ENCODE peak calls at places on chromosomes 3 and 15, in seven cellular contexts. R is GM20000, A is adrenal gland, T is foreskin keratinocyte, G is IMR-90, L is GM06990, I is stomach. Q is an unnamed sample.

GRCh38 chr3:113277886-113278598 is 66.7 kb downstream of the BOC start:
- DNase-seq in R (no peak), L (no peak), I (no peak), A (no peak), G (no peak), T (no peak), Q (peak; percentile 21)

GRCh38 chr3:54713455-54713854 is 214.4 kb downstream of the LRTM1 start:
- DNase-seq in R (no peak), L (no peak), T (no peak), G (no peak), I (no peak), A (no peak), Q (no peak)

GRCh38 chr3:63015614-63016016 is 140.4 kb upstream of the CADPS start:
- DNase-seq in L (no peak), I (no peak), G (no peak), A (no peak), T (no peak), R (no peak), Q (no peak)

GRCh38 chr15:40825661-40826088 is 2.8 kb downstream of the PPP1R14D start:
- DNase-seq in I (peak; percentile 41), R (no peak), G (peak; percentile 69), T (no peak), A (no peak), L (no peak), Q (no peak)

GRCh38 chr3:112302881-112303761 is 9.1 kb upstream of the SLC9C1 start:
- DNase-seq in A (no peak), T (no peak), G (peak; percentile 11), I (no peak), L (no peak), R (peak; percentile 11), Q (no peak)

GRCh38 chr3:152203677-152204076 is 65.1 kb upstream of the MBNL1 start:
- DNase-seq in G (peak; percentile 28), I (no peak), T (no peak), R (no peak), L (no peak), A (no peak), Q (no peak)

GRCh38 chr3:158140396-158140795 is 30.5 kb downstream of the RSRC1 start:
- DNase-seq in G (peak; percentile 51), I (no peak), L (no peak), T (no peak), A (no peak), R (no peak), Q (no peak)

GRCh38 chr3:11604139-11604895 is 39.4 kb downstream of the VGLL4 start:
- DNase-seq in A (no peak), G (peak; percentile 90), T (no peak), L (no peak), I (no peak), R (no peak), Q (no peak)

GRCh38 chr3:15264486-15264885 is 58.4 kb downstream of the CAPN7 start:
- DNase-seq in G (no peak), R (no peak), L (no peak), A (peak; percentile 15), I (no peak), T (no peak), Q (no peak)

GRCh38 chr15:93047621-93048425 is 41.2 kb downstream of the RGMA start:
- DNase-seq in R (no peak), T (no peak), G (no peak), A (no peak), L (no peak), I (no peak), Q (no peak)

GRCh38 chr15:49155834-49156627 is 632 bp upstream of the COPS2 start:
- DNase-seq in L (no peak), T (no peak), G (peak; percentile 25), R (no peak), A (no peak), I (no peak), Q (no peak)

GRCh38 chr15:67884514-67885225 is 44.8 kb upstream of the RNU6-1 start:
- DNase-seq in R (peak; percentile 59), G (peak; percentile 54), L (peak; percentile 46), T (peak; percentile 50), A (peak; percentile 76), I (peak; percentile 89), Q (peak; percentile 89)

GRCh38 chr15:68789921-68790575 is 30.6 kb downstream of the ANP32A start:
- DNase-seq in I (no peak), A (no peak), T (no peak), L (no peak), G (peak; percentile 58), R (no peak), Q (no peak)

GRCh38 chr3:5136619-5137429 is 14.7 kb downstream of the ARL8B start:
- DNase-seq in T (peak; percentile 58), G (peak; percentile 28), R (peak; percentile 66), I (no peak), A (no peak), L (no peak), Q (no peak)

GRCh38 chr3:157086053-157086761 is 73.7 kb downstream of the CCNL1 start:
- DNase-seq in T (no peak), R (no peak), G (no peak), L (no peak), I (no peak), A (no peak), Q (no peak)

GRCh38 chr3:30660656-30661055 is 54.3 kb downstream of the TGFBR2 start:
- DNase-seq in T (no peak), R (no peak), G (no peak), I (no peak), L (no peak), A (no peak), Q (no peak)

GRCh38 chr3:31213869-31214486 is 318.7 kb upstream of the STT3B start:
- DNase-seq in L (no peak), I (no peak), T (no peak), R (peak; percentile 26), G (no peak), A (no peak), Q (no peak)

GRCh38 chr3:187186801-187187421 is 10.4 kb upstream of the RTP1 start:
- DNase-seq in T (no peak), A (peak; percentile 36), R (no peak), G (peak; percentile 94), L (no peak), I (peak; percentile 59), Q (peak; percentile 66)

GRCh38 chr15:40328176-40328575 is 4.7 kb downstream of the INAFM2 start:
- DNase-seq in R (no peak), I (no peak), T (no peak), L (no peak), G (peak; percentile 74), A (no peak), Q (no peak)

GRCh38 chr15:85094685-85095084 is 113.0 kb downstream of the PDE8A start:
- DNase-seq in L (no peak), R (no peak), G (peak; percentile 74), T (peak; percentile 13), I (no peak), A (no peak), Q (no peak)

GRCh38 chr3:11059090-11059798 is 66.7 kb downstream of the SLC6A1 start:
- DNase-seq in T (peak; percentile 31), A (peak; percentile 44), G (peak; percentile 70), I (no peak), L (peak; percentile 12), R (peak; percentile 69), Q (peak; percentile 55)

GRCh38 chr15:69181419-69181818 is 21.0 kb downstream of the GLCE start:
- DNase-seq in I (no peak), R (no peak), L (no peak), A (no peak), T (no peak), G (peak; percentile 34), Q (no peak)

GRCh38 chr15:74327756-74328155 is 39.7 kb downstream of the CYP11A1 start:
- DNase-seq in R (no peak), I (no peak), T (no peak), A (no peak), L (no peak), G (no peak), Q (no peak)

GRCh38 chr3:39038165-39038564 is 13.6 kb downstream of the SCN11A start:
- DNase-seq in T (peak; percentile 92), I (no peak), L (no peak), A (no peak), R (no peak), G (peak; percentile 60), Q (no peak)

GRCh38 chr3:62421275-62421674 is 47.9 kb upstream of the FEZF2 start:
- DNase-seq in A (no peak), I (no peak), L (no peak), G (no peak), T (no peak), R (no peak), Q (no peak)

GRCh38 chr3:16304065-16305010 is 39.3 kb downstream of the OXNAD1 start:
- DNase-seq in I (no peak), L (no peak), T (no peak), G (no peak), R (no peak), A (no peak), Q (no peak)

GRCh38 chr15:83119968-83120581 is 12.6 kb downstream of the TM6SF1 start:
- DNase-seq in L (no peak), R (no peak), G (no peak), A (no peak), I (no peak), T (no peak), Q (no peak)

GRCh38 chr15:75727031-75727531 is 14.4 kb upstream of the CSPG4 start:
- DNase-seq in A (no peak), I (no peak), L (no peak), T (no peak), R (no peak), G (no peak), Q (no peak)

DNA sequence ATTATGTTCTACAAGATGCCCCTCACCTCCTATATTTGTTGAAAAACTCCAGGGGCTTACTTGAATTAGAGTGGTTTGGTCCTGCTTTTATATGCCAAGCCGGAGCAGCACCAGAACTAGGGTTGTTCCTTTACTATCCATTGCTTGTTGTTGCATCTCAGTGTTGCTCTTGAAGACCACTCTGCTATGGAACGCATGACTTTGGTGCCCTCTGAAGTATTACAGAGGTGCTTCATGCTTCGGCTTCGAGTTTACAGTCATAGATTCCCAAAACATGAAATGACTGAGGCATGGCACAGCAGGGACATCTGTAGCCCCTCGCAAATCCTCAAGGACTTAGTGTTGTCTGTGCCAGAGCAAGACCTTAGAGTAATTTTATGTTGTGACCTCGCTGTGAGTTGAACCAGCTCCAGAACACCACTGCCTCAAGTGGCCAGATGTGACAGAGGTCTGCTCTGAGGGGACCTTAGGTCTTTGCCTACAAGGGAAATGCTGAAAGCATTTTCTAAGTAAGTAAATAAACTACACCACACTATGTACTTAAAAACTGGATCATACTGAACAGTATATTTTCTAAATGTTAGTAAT is 67.2 kb upstream of the SIAH2 start:
- DNase-seq in A (no peak), G (no peak), R (peak; percentile 40), L (no peak), I (no peak), T (no peak), Q (no peak)
- TF ChIP-seq CTCF in A (peak; percentile 9), G (no peak), R (no peak), L (peak; percentile 58), I (no peak), T (peak; percentile 39), Q (no peak)

GRCh38 chr15:43510230-43511011 is 7.0 kb upstream of the MAP1A start:
- DNase-seq in R (peak; percentile 97), T (peak; percentile 83), L (peak; percentile 99), I (peak; percentile 99), A (peak; percentile 99), G (peak; percentile 98), Q (peak; percentile 98)
- TF ChIP-seq CTCF in R (no peak), T (no peak), L (no peak), I (no peak), A (peak; percentile 53), G (peak; percentile 41), Q (no peak)

GRCh38 chr3:172711457-172711800 is 562 bp upstream of the NCEH1 start:
- DNase-seq in G (no peak), R (no peak), L (no peak), T (no peak), A (peak; percentile 54), I (no peak), Q (no peak)
- TF ChIP-seq CTCF in G (no peak), R (no peak), L (no peak), T (no peak), A (no peak), I (no peak), Q (no peak)

GRCh38 chr3:65974505-65974904 is 64.2 kb downstream of the MAGI1 start:
- DNase-seq in T (no peak), L (no peak), I (no peak), A (no peak), G (no peak), R (no peak), Q (no peak)
- TF ChIP-seq CTCF in T (peak; percentile 14), L (no peak), I (no peak), A (no peak), G (no peak), R (no peak), Q (no peak)

Q was measured in uterus.